ENCODE peak calls at places on chromosomes 6 and 20, in seven cellular contexts. One of them, this sample, is unnamed.

GRCh38 chr20:16518068-16518783 is 55.0 kb downstream of the KIF16B start:
- DNase-seq in naive B cell: no peak
- DNase-seq in NCI-H510A treated with DMSO at 0.1 percent for 48 hours: peak; percentile 87
- DNase-seq in CD8-positive, alpha-beta T cell: no peak
- DNase-seq in NCI-H446: peak; percentile 71
- DNase-seq in ureter: peak; percentile 66
- DNase-seq in D341Med: peak; percentile 80
- DNase-seq in this sample: peak; percentile 60

GRCh38 chr20:41632896-41633295 is 14.7 kb upstream of the CHD6 start:
- DNase-seq in naive B cell: no peak
- DNase-seq in NCI-H510A treated with DMSO at 0.1 percent for 48 hours: no peak
- DNase-seq in CD8-positive, alpha-beta T cell: no peak
- DNase-seq in NCI-H446: no peak
- DNase-seq in ureter: no peak
- DNase-seq in D341Med: no peak
- DNase-seq in this sample: no peak

GRCh38 chr6:144944121-144944520 is 659.0 kb downstream of the UTRN start:
- DNase-seq in naive B cell: no peak
- DNase-seq in NCI-H510A treated with DMSO at 0.1 percent for 48 hours: no peak
- DNase-seq in CD8-positive, alpha-beta T cell: no peak
- DNase-seq in NCI-H446: no peak
- DNase-seq in ureter: no peak
- DNase-seq in D341Med: no peak
- DNase-seq in this sample: no peak

GRCh38 chr6:101513181-101513580 is 119.7 kb downstream of the GRIK2 start:
- DNase-seq in naive B cell: no peak
- DNase-seq in NCI-H510A treated with DMSO at 0.1 percent for 48 hours: no peak
- DNase-seq in CD8-positive, alpha-beta T cell: no peak
- DNase-seq in NCI-H446: no peak
- DNase-seq in ureter: no peak
- DNase-seq in D341Med: no peak
- DNase-seq in this sample: no peak

GRCh38 chr20:33875055-33875454 is 63.9 kb downstream of the CHMP4B start:
- DNase-seq in naive B cell: peak; percentile 47
- DNase-seq in NCI-H510A treated with DMSO at 0.1 percent for 48 hours: no peak
- DNase-seq in CD8-positive, alpha-beta T cell: no peak
- DNase-seq in NCI-H446: no peak
- DNase-seq in ureter: no peak
- DNase-seq in D341Med: no peak
- DNase-seq in this sample: no peak

GRCh38 chr6:45746046-45746445 is 269.6 kb downstream of the CLIC5 start:
- DNase-seq in naive B cell: no peak
- DNase-seq in NCI-H510A treated with DMSO at 0.1 percent for 48 hours: no peak
- DNase-seq in CD8-positive, alpha-beta T cell: no peak
- DNase-seq in NCI-H446: no peak
- DNase-seq in ureter: no peak
- DNase-seq in D341Med: no peak
- DNase-seq in this sample: no peak

GRCh38 chr6:42101186-42101657 is 41.2 kb downstream of the C6orf132 start:
- DNase-seq in naive B cell: no peak
- DNase-seq in NCI-H510A treated with DMSO at 0.1 percent for 48 hours: no peak
- DNase-seq in CD8-positive, alpha-beta T cell: no peak
- DNase-seq in NCI-H446: no peak
- DNase-seq in ureter: peak; percentile 67
- DNase-seq in D341Med: no peak
- DNase-seq in this sample: no peak

GRCh38 chr6:34391711-34392496 is 565 bp downstream of the NUDT3 start:
- DNase-seq in naive B cell: peak; percentile 49
- DNase-seq in NCI-H510A treated with DMSO at 0.1 percent for 48 hours: peak; percentile 79
- DNase-seq in CD8-positive, alpha-beta T cell: peak; percentile 27
- DNase-seq in NCI-H446: peak; percentile 44
- DNase-seq in ureter: peak; percentile 62
- DNase-seq in D341Med: peak; percentile 77
- DNase-seq in this sample: peak; percentile 85

GRCh38 chr6:44234101-44235090 is 11.0 kb downstream of the SLC29A1 start:
- DNase-seq in naive B cell: no peak
- DNase-seq in NCI-H510A treated with DMSO at 0.1 percent for 48 hours: no peak
- DNase-seq in CD8-positive, alpha-beta T cell: no peak
- DNase-seq in NCI-H446: peak; percentile 67
- DNase-seq in ureter: peak; percentile 83
- DNase-seq in D341Med: peak; percentile 77
- DNase-seq in this sample: peak; percentile 88

This sample was measured in WERI-Rb-1.